ENCODE peak calls at places on chromosomes 2 and 18, in nine cellular contexts. D is PC-3, T is hepatocyte, L is fibroblast of lung, F is neural progenitor cell, B is HCT116, J is H9, O is neuronal stem cell, Z is IMR-90. W is an unnamed sample.

GRCh38 chr2:5690718-5691658 is 1.2 kb upstream of the SOX11 start:
- DNase-seq in D (no peak), T (peak; percentile 82), L (peak; percentile 78), F (peak; percentile 94), B (no peak), J (peak; percentile 81), O (peak; percentile 82), Z (peak; percentile 66), W (no peak)

GRCh38 chr2:225090746-225091145 is 48.5 kb upstream of the DOCK10 start:
- DNase-seq in D (peak; percentile 81), T (no peak), L (peak; percentile 73), F (no peak), B (no peak), J (no peak), O (no peak), Z (peak; percentile 65), W (no peak)

GRCh38 chr2:188199716-188200128 is 92.0 kb upstream of the GULP1 start:
- DNase-seq in D (peak; percentile 83), T (peak; percentile 15), L (peak; percentile 98), F (no peak), B (no peak), J (no peak), O (no peak), Z (peak; percentile 90), W (no peak)

GRCh38 chr18:62799977-62800376 is 84.6 kb downstream of the PHLPP1 start:
- DNase-seq in D (no peak), T (no peak), L (no peak), F (no peak), B (no peak), J (no peak), O (no peak), Z (no peak), W (no peak)

GRCh38 chr2:203501870-203502269 is 33.2 kb downstream of the RAPH1 start:
- DNase-seq in D (no peak), T (no peak), L (no peak), F (no peak), B (no peak), J (no peak), O (no peak), Z (no peak), W (no peak)

GRCh38 chr18:74040459-74041332 is 106.9 kb downstream of the FBXO15 start:
- DNase-seq in D (peak; percentile 52), T (peak; percentile 68), L (no peak), F (peak; percentile 66), B (peak; percentile 4), J (peak; percentile 82), O (peak; percentile 9), Z (peak; percentile 11), W (peak; percentile 88)

GRCh38 chr2:57146951-57147350 is 899.7 kb upstream of the VRK2 start:
- DNase-seq in D (no peak), T (no peak), L (no peak), F (peak; percentile 25), B (no peak), J (no peak), O (no peak), Z (no peak), W (no peak)

GRCh38 chr18:9716780-9717563 is 8.9 kb downstream of the RAB31 start:
- DNase-seq in D (no peak), T (no peak), L (no peak), F (no peak), B (no peak), J (no peak), O (no peak), Z (no peak), W (no peak)

GRCh38 chr2:215141706-215142105 is 3.3 kb upstream of the ABCA12 start:
- DNase-seq in D (no peak), T (no peak), L (no peak), F (no peak), B (no peak), J (no peak), O (no peak), Z (no peak), W (no peak)

GRCh38 chr2:222548997-222549396 is 106.9 kb downstream of the FARSB start:
- DNase-seq in D (no peak), T (no peak), L (peak; percentile 12), F (peak; percentile 83), B (no peak), J (peak; percentile 53), O (peak; percentile 65), Z (no peak), W (no peak)

GRCh38 chr2:238231251-238231793 is 8.5 kb downstream of the HES6 start:
- DNase-seq in D (no peak), T (peak; percentile 83), L (peak; percentile 54), F (peak; percentile 93), B (no peak), J (peak; percentile 83), O (peak; percentile 64), Z (peak; percentile 44), W (no peak)

GRCh38 chr2:1591978-1592907 is 152.1 kb downstream of the PXDN start:
- DNase-seq in D (peak; percentile 90), T (peak; percentile 77), L (peak; percentile 88), F (peak; percentile 86), B (peak; percentile 41), J (peak; percentile 91), O (peak; percentile 46), Z (peak; percentile 77), W (no peak)

GRCh38 chr2:144014108-144014507 is 505.8 kb downstream of the ZEB2 start:
- DNase-seq in D (peak; percentile 48), T (no peak), L (peak; percentile 10), F (no peak), B (no peak), J (no peak), O (no peak), Z (peak; percentile 53), W (no peak)

GRCh38 chr2:233566141-233566956 is at the start of gene USP40:
- DNase-seq in D (peak; percentile 91), T (peak; percentile 95), L (peak; percentile 93), F (peak; percentile 94), B (peak; percentile 85), J (peak; percentile 91), O (peak; percentile 79), Z (peak; percentile 90), W (peak; percentile 78)

GRCh38 chr2:74267068-74267467 is 68.7 kb downstream of the MTHFD2 start:
- DNase-seq in D (peak; percentile 76), T (peak; percentile 66), L (no peak), F (peak; percentile 45), B (peak; percentile 53), J (peak; percentile 42), O (no peak), Z (no peak), W (peak; percentile 86)

GRCh38 chr18:24538421-24539264 is 78.2 kb downstream of the HRH4 start:
- DNase-seq in D (no peak), T (peak; percentile 39), L (no peak), F (no peak), B (no peak), J (no peak), O (no peak), Z (no peak), W (no peak)

GRCh38 chr18:57210101-57210661 is 63.3 kb downstream of the BOD1L2 start:
- DNase-seq in D (peak; percentile 86), T (peak; percentile 90), L (peak; percentile 77), F (peak; percentile 68), B (peak; percentile 63), J (peak; percentile 83), O (peak; percentile 37), Z (peak; percentile 70), W (no peak)

GRCh38 chr2:191206613-191207471 is 38.4 kb upstream of the MYO1B start:
- DNase-seq in D (no peak), T (no peak), L (no peak), F (no peak), B (no peak), J (no peak), O (no peak), Z (peak; percentile 17), W (peak; percentile 17)

GRCh38 chr2:235860111-235860510 is 308.1 kb downstream of the GBX2 start:
- DNase-seq in D (no peak), T (no peak), L (no peak), F (no peak), B (no peak), J (no peak), O (no peak), Z (no peak), W (no peak)

GRCh38 chr2:97734061-97734912 is 20.9 kb downstream of the ZAP70 start:
- DNase-seq in D (no peak), T (no peak), L (no peak), F (no peak), B (no peak), J (peak; percentile 31), O (no peak), Z (no peak), W (no peak)

GRCh38 chr2:142130111-142131015 is 453 bp downstream of the LRP1B start:
- DNase-seq in D (peak; percentile 30), T (peak; percentile 82), L (peak; percentile 83), F (peak; percentile 76), B (peak; percentile 8), J (peak; percentile 72), O (peak; percentile 60), Z (peak; percentile 51), W (no peak)
- H2AFZ ChIP-seq in D (peak overlapping the region; percentile 83), T (peak overlapping the region; percentile 97), L (peak overlapping the region; percentile 75), F (peak overlapping the region; percentile 92), B (peak overlapping the region; percentile 83), J (no peak overlapping the region), O (peak overlapping the region; percentile 94), Z (peak overlapping the region; percentile 74), W (no peak overlapping the region)

GRCh38 chr2:127014224-127014623 is 92.7 kb downstream of the BIN1 start:
- DNase-seq in D (peak; percentile 24), T (no peak), L (no peak), F (no peak), B (no peak), J (no peak), O (no peak), Z (no peak), W (no peak)
- H2AFZ ChIP-seq in D (no peak overlapping the region), T (no peak overlapping the region), L (no peak overlapping the region), F (no peak overlapping the region), B (no peak overlapping the region), J (no peak overlapping the region), O (no peak overlapping the region), Z (peak overlapping the region; percentile 57), W (no peak overlapping the region)

GRCh38 chr2:230575640-230576324 is 136.9 kb upstream of the CAB39 start:
- DNase-seq in D (no peak), T (no peak), L (no peak), F (no peak), B (peak; percentile 35), J (peak; percentile 30), O (no peak), Z (no peak), W (no peak)
- H2AFZ ChIP-seq in D (no peak overlapping the region), T (no peak overlapping the region), L (no peak overlapping the region), F (peak overlapping the region; percentile 42), B (peak overlapping the region; percentile 98), J (no peak overlapping the region), O (peak overlapping the region; percentile 50), Z (peak overlapping the region; percentile 11), W (no peak overlapping the region)

GRCh38 chr18:70431203-70431624 is 142.4 kb downstream of the SOCS6 start:
- DNase-seq in D (no peak), T (peak; percentile 43), L (peak; percentile 71), F (no peak), B (no peak), J (no peak), O (no peak), Z (peak; percentile 85), W (no peak)

GRCh38 chr18:70429847-70430500 is 141.1 kb downstream of the SOCS6 start:
- DNase-seq in D (no peak), T (no peak), L (no peak), F (no peak), B (no peak), J (no peak), O (no peak), Z (no peak), W (no peak)

GRCh38 chr18:70430501-70431173 is 141.8 kb downstream of the SOCS6 start:
- DNase-seq in D (no peak), T (no peak), L (no peak), F (no peak), B (no peak), J (no peak), O (no peak), Z (no peak), W (no peak)

GRCh38 chr18:70433001-70433400 is 144.2 kb downstream of the SOCS6 start:
- DNase-seq in D (no peak), T (no peak), L (no peak), F (no peak), B (no peak), J (no peak), O (no peak), Z (no peak), W (no peak)
- H2AFZ ChIP-seq in D (no peak overlapping the region), T (no peak overlapping the region), L (peak overlapping the region; percentile 16), F (no peak overlapping the region), B (peak overlapping the region; percentile 50), J (no peak overlapping the region), O (no peak overlapping the region), Z (peak overlapping the region; percentile 78), W (no peak overlapping the region)